ENCODE peak calls at places on chromosome 9, in six cellular contexts. N is amygdala; U is left lobe of liver; G is uterus; B is cardiac fibroblast; T is stimulated activated naive CD8-positive, alpha-beta T cell treated with anti-CD3 and anti-CD28 coated beads, Interleukin-15, Interleukin-2, amounts not matched to agents 100 U/mL and 50 U/mL, for 24 hours. C is an unnamed sample.

GRCh38 chr9:105901514-105902109 is 207.3 kb downstream of the TMEM38B start:
- DNase-seq in N (no peak), U (no peak), G (no peak), B (peak; percentile 1), T (peak; percentile 20), C (peak; percentile 22)

GRCh38 chr9:22240619-22241018 is 206.0 kb upstream of the DMRTA1 start:
- DNase-seq in N (no peak), U (no peak), G (no peak), B (peak; percentile 78), T (no peak), C (no peak)

GRCh38 chr9:95511952-95512750 is 4.6 kb downstream of the PTCH1 start:
- DNase-seq in N (no peak), U (no peak), G (no peak), B (peak; percentile 38), T (no peak), C (peak; percentile 60)

GRCh38 chr9:114621975-114622609 is 11.0 kb downstream of the TMEM268 start:
- DNase-seq in N (no peak), U (no peak), G (no peak), B (peak; percentile 72), T (no peak), C (no peak)

GRCh38 chr9:105436753-105437152 is 11.1 kb upstream of the FSD1L start:
- DNase-seq in N (no peak), U (no peak), G (no peak), B (no peak), T (no peak), C (no peak)

GRCh38 chr9:98861881-98862501 is 54.5 kb downstream of the GALNT12 start:
- DNase-seq in N (no peak), U (no peak), G (peak; percentile 83), B (peak; percentile 98), T (no peak), C (no peak)

GRCh38 chr9:99419099-99419498 is 197.0 kb downstream of the SEC61B start:
- DNase-seq in N (no peak), U (no peak), G (no peak), B (no peak), T (no peak), C (peak; percentile 19)

GRCh38 chr9:77384406-77384805 is 207.1 kb downstream of the VPS13A start:
- DNase-seq in N (no peak), U (no peak), G (no peak), B (peak; percentile 84), T (no peak), C (peak; percentile 12)

GRCh38 chr9:71647094-71647591 is 121.2 kb downstream of the CEMIP2 start:
- DNase-seq in N (no peak), U (peak; percentile 58), G (peak; percentile 59), B (peak; percentile 85), T (peak; percentile 11), C (peak; percentile 94)

GRCh38 chr9:92764381-92764987 is at the start of gene BICD2:
- DNase-seq in N (no peak), U (peak; percentile 61), G (no peak), B (no peak), T (peak; percentile 96), C (no peak)